ENCODE peak calls at places on chromosomes 3 and 15, in seven cellular contexts. M is stromal cell of bone marrow, E is NCI-H2171 treated with DMSO at 0.1 percent for 48 hours, V is brain microvascular endothelial cell, N is keratinocyte, X is nephron progenitor cell, A is right cardiac atrium. G is an unnamed sample.
A peak's percentile ranks its signal among the peaks of the same experiment; 100 is the strongest.

GRCh38 chr3:110026421-110026820 is 689.1 kb upstream of the DPPA4 start:
- DNase-seq in N (no peak), X (no peak), A (no peak), V (no peak), E (no peak), M (peak; percentile 4), G (peak; percentile 17)

GRCh38 chr3:11459147-11459837 is 184.4 kb downstream of the VGLL4 start:
- DNase-seq in N (no peak), M (no peak), E (no peak), X (no peak), A (no peak), V (no peak), G (peak; percentile 61)

GRCh38 chr15:89760303-89761008 is 9.4 kb upstream of the MESP1 start:
- DNase-seq in V (peak; percentile 51), X (peak; percentile 92), M (peak; percentile 52), E (peak; percentile 19), A (peak; percentile 79), N (no peak), G (peak; percentile 49)

GRCh38 chr15:72116680-72117447 is 1.1 kb downstream of the MYO9A start:
- DNase-seq in A (peak; percentile 36), N (no peak), E (peak; percentile 31), M (no peak), V (peak; percentile 28), X (no peak), G (peak; percentile 30)

GRCh38 chr3:66463734-66464511 is 36.9 kb downstream of the LRIG1 start:
- DNase-seq in A (no peak), X (no peak), V (no peak), E (no peak), M (no peak), N (no peak), G (no peak)

GRCh38 chr15:34987182-34987488 is 952 bp downstream of the ZNF770 start:
- DNase-seq in A (no peak), N (no peak), V (no peak), X (no peak), E (no peak), M (no peak), G (peak; percentile 8)

GRCh38 chr3:49745986-49746385 is 22.2 kb upstream of the GMPPB start:
- DNase-seq in E (no peak), X (no peak), A (no peak), V (no peak), N (no peak), M (peak; percentile 49), G (peak; percentile 36)

GRCh38 chr3:81799403-81799802 is 38.0 kb upstream of the GBE1 start:
- DNase-seq in M (no peak), N (no peak), E (no peak), X (no peak), V (peak; percentile 9), A (no peak), G (peak; percentile 28)

GRCh38 chr3:115469649-115470048 is 153.7 kb upstream of the GAP43 start:
- DNase-seq in E (no peak), V (no peak), X (no peak), N (no peak), M (no peak), A (no peak), G (no peak)

GRCh38 chr15:81294501-81294850 is 29.5 kb downstream of the STARD5 start:
- DNase-seq in N (no peak), V (no peak), M (no peak), E (no peak), X (no peak), A (no peak), G (no peak)

GRCh38 chr3:127484601-127485388 is 105.7 kb downstream of the TPRA1 start:
- DNase-seq in V (no peak), A (no peak), N (no peak), M (no peak), E (no peak), X (no peak), G (no peak)

GRCh38 chr15:90211440-90212168 is 10.5 kb downstream of the SEMA4B start:
- DNase-seq in E (no peak), N (peak; percentile 96), V (peak; percentile 47), X (no peak), M (no peak), A (peak; percentile 59), G (no peak)

GRCh38 chr3:156952011-156952410 is 125.9 kb downstream of the LEKR1 start:
- DNase-seq in V (no peak), E (no peak), M (no peak), A (no peak), X (no peak), N (no peak), G (no peak)

GRCh38 chr3:85939026-85939616 is 980.3 kb downstream of the CADM2 start:
- DNase-seq in V (no peak), M (no peak), A (no peak), N (no peak), X (no peak), E (peak; percentile 77), G (peak; percentile 9)

GRCh38 chr15:59388670-59389069 is 16.0 kb upstream of the MYO1E start:
- DNase-seq in X (no peak), M (no peak), N (no peak), E (no peak), A (no peak), V (no peak), G (no peak)

GRCh38 chr3:100041328-100041749 is 73.0 kb downstream of the FILIP1L start:
- DNase-seq in E (no peak), N (no peak), X (no peak), A (no peak), M (peak; percentile 76), V (peak; percentile 64), G (peak; percentile 67)

GRCh38 chr15:70526974-70527325 is 236.4 kb downstream of the UACA start:
- DNase-seq in X (no peak), N (no peak), M (no peak), A (no peak), E (no peak), V (no peak), G (no peak)

GRCh38 chr15:83653639-83654378 is at the start of gene ADAMTSL3:
- DNase-seq in A (peak; percentile 91), X (peak; percentile 68), M (peak; percentile 31), V (no peak), N (no peak), E (peak; percentile 8), G (peak; percentile 67)

GRCh38 chr3:165464736-165465135 is 268.6 kb upstream of the SLITRK3 start:
- DNase-seq in V (peak; percentile 76), N (no peak), E (no peak), M (no peak), X (no peak), A (no peak), G (peak; percentile 1)

GRCh38 chr15:67253517-67254237 is 784 bp downstream of the AAGAB start:
- DNase-seq in V (no peak), E (peak; percentile 58), N (no peak), X (peak; percentile 10), M (no peak), A (no peak), G (peak; percentile 7)

GRCh38 chr15:80093854-80094418 is 34.5 kb downstream of the ZFAND6 start:
- DNase-seq in X (peak; percentile 22), N (no peak), E (peak; percentile 62), V (no peak), A (peak; percentile 30), M (no peak), G (no peak)

GRCh38 chr3:185537369-185537970 is 14.9 kb downstream of the LIPH start:
- DNase-seq in N (peak; percentile 93), V (peak; percentile 95), A (peak; percentile 40), X (no peak), M (no peak), E (no peak), G (peak; percentile 78)

GRCh38 chr3:175916151-175916946 is 1057.2 kb downstream of the NAALADL2 start:
- DNase-seq in V (no peak), M (peak; percentile 36), E (no peak), N (no peak), X (no peak), A (no peak), G (no peak)

GRCh38 chr3:186319988-186320387 is 42.0 kb downstream of the DGKG start:
- DNase-seq in X (no peak), A (no peak), M (no peak), N (no peak), V (no peak), E (no peak), G (no peak)

GRCh38 chr3:160804762-160805161 is 48.7 kb downstream of the PPM1L start:
- DNase-seq in V (peak; percentile 19), X (no peak), A (peak; percentile 53), E (peak; percentile 97), N (no peak), M (peak; percentile 43), G (no peak)

GRCh38 chr3:27544372-27544865 is 60.2 kb upstream of the SLC4A7 start:
- DNase-seq in M (peak; percentile 71), A (no peak), N (peak; percentile 76), E (no peak), X (no peak), V (no peak), G (peak; percentile 82)

GRCh38 chr3:172701758-172702157 is 9.1 kb downstream of the NCEH1 start:
- DNase-seq in X (no peak), A (no peak), M (no peak), E (no peak), V (no peak), N (no peak), G (no peak)